ENCODE peak calls at places on chromosome 16, in five cellular contexts. One of them, this sample, is unnamed.

GRCh38 chr16:12532871-12533610 is 270.6 kb downstream of the CPPED1 start:
- DNase-seq in iPS DF 19.7: no peak
- DNase-seq in activated CD4-positive, alpha-beta T cell treated with anti-CD3 and anti-CD28 coated beads for 36 hours: peak
- DNase-seq in H9: no peak
- DNase-seq in activated T-cell treated with anti-CD3 and anti-CD28 coated beads for 1 hour: peak
- DNase-seq in this sample: no peak

GRCh38 chr16:47672475-47672874 is 211.3 kb downstream of the PHKB start:
- DNase-seq in iPS DF 19.7: no peak
- DNase-seq in activated CD4-positive, alpha-beta T cell treated with anti-CD3 and anti-CD28 coated beads for 36 hours: no peak
- DNase-seq in H9: no peak
- DNase-seq in activated T-cell treated with anti-CD3 and anti-CD28 coated beads for 1 hour: no peak
- DNase-seq in this sample: no peak

GRCh38 chr16:15494231-15494630 is 59.8 kb downstream of the BMERB1 start:
- DNase-seq in iPS DF 19.7: no peak
- DNase-seq in activated CD4-positive, alpha-beta T cell treated with anti-CD3 and anti-CD28 coated beads for 36 hours: no peak
- DNase-seq in H9: no peak
- DNase-seq in activated T-cell treated with anti-CD3 and anti-CD28 coated beads for 1 hour: no peak
- DNase-seq in this sample: peak

GRCh38 chr16:27374794-27375499 is 27.0 kb upstream of the IL21R start:
- DNase-seq in iPS DF 19.7: peak
- DNase-seq in activated CD4-positive, alpha-beta T cell treated with anti-CD3 and anti-CD28 coated beads for 36 hours: peak
- DNase-seq in H9: peak
- DNase-seq in activated T-cell treated with anti-CD3 and anti-CD28 coated beads for 1 hour: peak
- DNase-seq in this sample: peak

GRCh38 chr16:84062734-84063640 is 20.4 kb upstream of the SLC38A8 start:
- DNase-seq in iPS DF 19.7: peak
- DNase-seq in activated CD4-positive, alpha-beta T cell treated with anti-CD3 and anti-CD28 coated beads for 36 hours: peak
- DNase-seq in H9: peak
- DNase-seq in activated T-cell treated with anti-CD3 and anti-CD28 coated beads for 1 hour: peak
- DNase-seq in this sample: peak

GRCh38 chr16:13557476-13557875 is 362.5 kb upstream of the ERCC4 start:
- DNase-seq in iPS DF 19.7: no peak
- DNase-seq in activated CD4-positive, alpha-beta T cell treated with anti-CD3 and anti-CD28 coated beads for 36 hours: no peak
- DNase-seq in H9: no peak
- DNase-seq in activated T-cell treated with anti-CD3 and anti-CD28 coated beads for 1 hour: no peak
- DNase-seq in this sample: no peak

GRCh38 chr16:88505405-88506082 is 52.5 kb downstream of the ZFPM1 start:
- DNase-seq in iPS DF 19.7: no peak
- DNase-seq in activated CD4-positive, alpha-beta T cell treated with anti-CD3 and anti-CD28 coated beads for 36 hours: peak
- DNase-seq in H9: peak
- DNase-seq in activated T-cell treated with anti-CD3 and anti-CD28 coated beads for 1 hour: peak
- DNase-seq in this sample: no peak

GRCh38 chr16:15988268-15989013 is 39.0 kb downstream of the ABCC1 start:
- DNase-seq in iPS DF 19.7: no peak
- DNase-seq in activated CD4-positive, alpha-beta T cell treated with anti-CD3 and anti-CD28 coated beads for 36 hours: no peak
- DNase-seq in H9: no peak
- DNase-seq in activated T-cell treated with anti-CD3 and anti-CD28 coated beads for 1 hour: no peak
- DNase-seq in this sample: peak

GRCh38 chr16:9099131-9099625 is 7.7 kb downstream of the HAPSTR1 start:
- DNase-seq in iPS DF 19.7: no peak
- DNase-seq in activated CD4-positive, alpha-beta T cell treated with anti-CD3 and anti-CD28 coated beads for 36 hours: peak
- DNase-seq in H9: no peak
- DNase-seq in activated T-cell treated with anti-CD3 and anti-CD28 coated beads for 1 hour: no peak
- DNase-seq in this sample: peak

This sample was measured in fibroblast of lung.